ENCODE peak calls at places on chromosomes 1 and 21, in six cellular contexts. One of them, this sample, is unnamed.

GRCh38 chr1:220219865-220220698 is 52.2 kb downstream of the RAB3GAP2 start:
- DNase-seq in A549: no peak
- DNase-seq in IMR-90: no peak
- DNase-seq in GM12878: peak
- DNase-seq in HepG2: no peak
- DNase-seq in K562: no peak
- DNase-seq in this sample: no peak

GRCh38 chr21:15849925-15850324 is 120.1 kb downstream of the USP25 start:
- DNase-seq in HepG2: no peak
- DNase-seq in IMR-90: no peak
- DNase-seq in K562: no peak
- DNase-seq in A549: no peak
- DNase-seq in GM12878: no peak
- DNase-seq in this sample: no peak

GRCh38 chr1:178875936-178876335 is 5.1 kb upstream of the ANGPTL1 start:
- DNase-seq in K562: no peak
- DNase-seq in IMR-90: no peak
- DNase-seq in HepG2: no peak
- DNase-seq in GM12878: no peak
- DNase-seq in A549: no peak
- DNase-seq in this sample: no peak

GRCh38 chr1:119873166-119874025 is 22.9 kb downstream of the ADAM30 start:
- DNase-seq in GM12878: no peak
- DNase-seq in IMR-90: peak
- DNase-seq in K562: no peak
- DNase-seq in HepG2: no peak
- DNase-seq in A549: no peak
- DNase-seq in this sample: no peak

GRCh38 chr1:192418886-192419285 is 102.1 kb downstream of the RGS21 start:
- DNase-seq in IMR-90: no peak
- DNase-seq in K562: no peak
- DNase-seq in A549: no peak
- DNase-seq in GM12878: no peak
- DNase-seq in HepG2: no peak
- DNase-seq in this sample: no peak

GRCh38 chr1:232585486-232585885 is 44.4 kb downstream of the SIPA1L2 start:
- DNase-seq in IMR-90: no peak
- DNase-seq in HepG2: no peak
- DNase-seq in GM12878: no peak
- DNase-seq in A549: no peak
- DNase-seq in K562: no peak
- DNase-seq in this sample: no peak

GRCh38 chr1:60149254-60149653 is 75.7 kb upstream of the C1orf87 start:
- DNase-seq in A549: no peak
- DNase-seq in HepG2: no peak
- DNase-seq in IMR-90: no peak
- DNase-seq in GM12878: no peak
- DNase-seq in K562: no peak
- DNase-seq in this sample: peak

GRCh38 chr1:45493116-45493697 is 2.2 kb upstream of the TESK2 start:
- DNase-seq in GM12878: no peak
- DNase-seq in HepG2: peak
- DNase-seq in A549: peak
- DNase-seq in IMR-90: peak
- DNase-seq in K562: peak
- DNase-seq in this sample: peak

GRCh38 chr1:93705897-93706500 is 24.4 kb upstream of the BCAR3 start:
- DNase-seq in A549: peak
- DNase-seq in K562: no peak
- DNase-seq in GM12878: no peak
- DNase-seq in HepG2: no peak
- DNase-seq in IMR-90: peak
- DNase-seq in this sample: no peak

GRCh38 chr1:117606608-117607261 is 887 bp downstream of the TENT5C start:
- DNase-seq in A549: no peak
- DNase-seq in IMR-90: peak
- DNase-seq in GM12878: no peak
- DNase-seq in K562: peak
- DNase-seq in HepG2: no peak
- DNase-seq in this sample: no peak

GRCh38 chr1:109661391-109661790 is 5.5 kb downstream of the GSTM4 start:
- DNase-seq in K562: no peak
- DNase-seq in HepG2: no peak
- DNase-seq in GM12878: no peak
- DNase-seq in A549: no peak
- DNase-seq in IMR-90: no peak
- DNase-seq in this sample: no peak
- TF ChIP-seq SMC3 in K562: no peak
- TF ChIP-seq SMC3 in HepG2: no peak
- TF ChIP-seq SMC3 in GM12878: no peak
- TF ChIP-seq SMC3 in A549: no peak
- TF ChIP-seq SMC3 in IMR-90: no peak
- TF ChIP-seq SMC3 in this sample: no peak

DNA sequence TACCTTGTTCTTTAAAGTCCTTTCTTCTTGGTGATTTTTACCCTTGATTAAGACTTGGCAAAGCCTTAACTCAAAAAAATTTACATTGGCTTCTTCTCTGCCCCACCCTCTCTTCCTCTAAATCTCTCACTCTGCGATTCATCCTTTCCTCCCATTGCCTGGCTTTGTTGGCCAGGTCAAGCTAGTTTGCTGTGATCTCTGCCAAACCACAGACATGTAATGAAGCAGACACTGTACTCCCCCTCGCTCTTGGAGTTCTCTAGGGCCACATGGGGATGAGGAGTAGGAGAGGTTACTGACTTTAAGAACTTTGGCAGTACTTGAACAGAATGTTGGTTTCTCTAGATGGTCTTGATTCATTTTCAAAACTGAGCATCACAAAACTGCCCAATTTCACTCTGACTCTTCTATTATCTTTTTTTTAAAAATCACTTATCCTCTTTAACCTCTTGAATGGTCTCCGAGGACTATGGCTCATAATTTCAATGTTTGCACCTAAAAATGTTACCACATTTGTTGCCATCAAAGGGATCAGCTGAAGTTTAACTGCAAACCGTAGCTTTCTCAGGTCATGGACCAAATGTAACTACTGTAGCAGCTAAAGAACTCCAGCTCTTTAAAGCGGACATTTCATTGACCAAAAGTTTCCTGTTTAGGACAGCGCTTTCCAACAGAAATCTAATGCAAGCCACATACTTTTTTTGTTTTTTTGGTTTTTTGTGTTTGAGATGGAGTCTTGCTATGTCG is 62.7 kb upstream of the IPO9 start:
- DNase-seq in IMR-90: peak
- DNase-seq in GM12878: no peak
- DNase-seq in A549: no peak
- DNase-seq in HepG2: no peak
- DNase-seq in K562: no peak
- DNase-seq in this sample: no peak
- TF ChIP-seq SMC3 in IMR-90: no peak
- TF ChIP-seq SMC3 in GM12878: no peak
- TF ChIP-seq SMC3 in A549: no peak
- TF ChIP-seq SMC3 in HepG2: no peak
- TF ChIP-seq SMC3 in K562: no peak
- TF ChIP-seq SMC3 in this sample: no peak

GRCh38 chr1:183236158-183236725 is 50.2 kb downstream of the LAMC2 start:
- DNase-seq in IMR-90: no peak
- DNase-seq in A549: no peak
- DNase-seq in HepG2: no peak
- DNase-seq in GM12878: no peak
- DNase-seq in K562: no peak
- DNase-seq in this sample: no peak

GRCh38 chr1:183233113-183233512 is 47.0 kb downstream of the LAMC2 start:
- DNase-seq in K562: no peak
- DNase-seq in GM12878: no peak
- DNase-seq in IMR-90: no peak
- DNase-seq in HepG2: no peak
- DNase-seq in A549: no peak
- DNase-seq in this sample: no peak

GRCh38 chr1:183237046-183237445 is 51.0 kb downstream of the LAMC2 start:
- DNase-seq in GM12878: no peak
- DNase-seq in A549: no peak
- DNase-seq in HepG2: no peak
- DNase-seq in K562: no peak
- DNase-seq in IMR-90: no peak
- DNase-seq in this sample: no peak

GRCh38 chr1:183234660-183235476 is 48.8 kb downstream of the LAMC2 start:
- DNase-seq in A549: peak
- DNase-seq in IMR-90: peak
- DNase-seq in K562: peak
- DNase-seq in GM12878: no peak
- DNase-seq in HepG2: peak
- DNase-seq in this sample: peak

DNA sequence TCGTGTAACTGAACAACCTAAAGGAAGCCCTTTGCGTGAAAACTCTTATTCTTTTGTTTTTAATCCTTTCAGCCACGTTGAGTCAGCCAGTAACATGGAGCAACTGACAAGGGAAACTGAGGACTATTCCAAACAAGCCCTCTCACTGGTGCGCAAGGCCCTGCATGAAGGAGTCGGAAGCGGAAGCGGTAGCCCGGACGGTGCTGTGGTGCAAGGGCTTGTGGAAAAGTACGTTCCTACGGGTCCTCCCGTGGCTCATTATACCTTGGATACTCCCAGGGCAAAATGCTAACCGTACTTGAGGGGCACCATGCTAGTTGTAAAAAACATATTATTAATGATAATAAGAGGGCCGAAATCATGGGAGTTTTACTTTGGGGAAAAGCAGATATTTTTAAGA is 49.4 kb downstream of the LAMC2 start:
- DNase-seq in HepG2: no peak
- DNase-seq in GM12878: no peak
- DNase-seq in K562: no peak
- DNase-seq in IMR-90: no peak
- DNase-seq in A549: no peak
- DNase-seq in this sample: no peak
- TF ChIP-seq SMC3 in HepG2: no peak
- TF ChIP-seq SMC3 in GM12878: no peak
- TF ChIP-seq SMC3 in K562: no peak
- TF ChIP-seq SMC3 in IMR-90: no peak
- TF ChIP-seq SMC3 in A549: no peak
- TF ChIP-seq SMC3 in this sample: no peak

DNA sequence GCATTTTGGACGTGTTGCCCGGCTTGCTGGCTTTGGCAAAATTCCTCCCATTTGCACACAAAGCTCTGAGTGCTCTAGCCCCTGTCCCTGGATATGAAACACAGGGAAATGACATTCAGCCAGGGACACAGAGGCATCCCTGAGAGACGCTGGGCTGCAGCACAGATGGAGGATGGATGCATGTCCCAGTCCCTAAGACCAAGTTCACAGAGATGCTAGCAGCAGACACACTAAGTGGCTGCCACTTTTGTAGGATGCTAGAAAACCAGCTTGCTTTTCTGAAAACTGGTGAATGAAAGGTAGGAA is 12.5 kb downstream of the ACTRT2 start:
- DNase-seq in IMR-90: no peak
- DNase-seq in K562: no peak
- DNase-seq in GM12878: no peak
- DNase-seq in A549: no peak
- DNase-seq in HepG2: no peak
- DNase-seq in this sample: no peak
- TF ChIP-seq SMC3 in IMR-90: no peak
- TF ChIP-seq SMC3 in K562: no peak
- TF ChIP-seq SMC3 in GM12878: no peak
- TF ChIP-seq SMC3 in A549: no peak
- TF ChIP-seq SMC3 in HepG2: no peak
- TF ChIP-seq SMC3 in this sample: no peak